ENCODE peak calls at places on chromosomes 2 and 18, in four cellular contexts. P is H1, L is K562, Y is HepG2. S is an unnamed sample.

GRCh38 chr2:11746807-11747459 is 501 bp downstream of the LPIN1 start:
- DNase-seq in Y (peak; percentile 57), P (no peak), L (no peak), S (no peak)

GRCh38 chr18:57666818-57667497 is 45.3 kb upstream of the NARS1 start:
- DNase-seq in P (no peak), Y (no peak), L (peak; percentile 63), S (no peak)

GRCh38 chr2:37324786-37325624 is at the start of gene PRKD3:
- DNase-seq in P (no peak), L (peak; percentile 86), Y (peak; percentile 27), S (peak; percentile 18)

GRCh38 chr2:202221873-202222272 is 16.5 kb downstream of the SUMO1 start:
- DNase-seq in Y (no peak), P (no peak), L (peak; percentile 23), S (no peak)

GRCh38 chr18:48540329-48541025 is 1.6 kb downstream of the CTIF start:
- DNase-seq in L (peak; percentile 70), Y (peak; percentile 57), P (no peak), S (no peak)

GRCh38 chr2:20447437-20448245 is 767 bp downstream of the RHOB start:
- DNase-seq in L (no peak), P (no peak), Y (no peak), S (no peak)

GRCh38 chr2:113064898-113065297 is 2.9 kb upstream of the IL1F10 start:
- DNase-seq in P (no peak), Y (no peak), L (no peak), S (no peak)

GRCh38 chr2:195658541-195658890 is 1.5 kb downstream of the SLC39A10 start:
- DNase-seq in P (no peak), Y (peak; percentile 81), L (no peak), S (no peak)

GRCh38 chr2:128573116-128573515 is 254.4 kb upstream of the HS6ST1 start:
- DNase-seq in Y (no peak), P (no peak), L (no peak), S (no peak)

GRCh38 chr2:11234309-11234708 is 79.0 kb downstream of the SLC66A3 start:
- DNase-seq in P (no peak), Y (no peak), L (no peak), S (no peak)

DNA sequence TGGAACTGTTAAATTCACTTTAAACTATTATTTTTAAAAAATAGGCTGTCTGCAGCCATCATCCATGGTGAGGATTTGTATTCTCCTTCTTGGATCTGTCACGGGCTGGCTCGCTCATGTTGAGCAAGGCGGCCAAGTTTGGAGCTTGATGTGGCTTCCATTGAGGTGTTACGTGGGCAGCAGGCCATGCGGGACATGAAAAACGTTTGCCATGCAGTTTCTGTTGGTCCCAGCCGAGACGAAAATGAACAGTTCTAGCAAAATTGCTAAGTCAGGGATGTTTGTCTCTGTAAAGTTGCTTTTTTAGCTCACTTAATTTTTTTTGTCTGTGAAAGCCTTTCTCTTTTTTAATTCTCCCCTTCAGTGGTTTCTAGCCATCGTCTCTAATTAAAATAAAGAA is 70.2 kb upstream of the MGAT5 start:
- DNase-seq in L (no peak), Y (no peak), P (no peak), S (no peak)
- TF ChIP-seq JUND in L (no peak), Y (no peak), P (no peak), S (no peak)

GRCh38 chr18:44410740-44411139 is 269.9 kb upstream of the SETBP1 start:
- DNase-seq in L (no peak), Y (no peak), P (no peak), S (no peak)

GRCh38 chr18:44409071-44409470 is 271.6 kb upstream of the SETBP1 start:
- DNase-seq in L (no peak), P (no peak), Y (no peak), S (no peak)

GRCh38 chr18:44409524-44409923 is 271.2 kb upstream of the SETBP1 start:
- DNase-seq in Y (no peak), P (no peak), L (no peak), S (no peak)

GRCh38 chr18:44411971-44412370 is 268.7 kb upstream of the SETBP1 start:
- DNase-seq in L (no peak), P (no peak), Y (no peak), S (no peak)

GRCh38 chr18:44411277-44411900 is 269.3 kb upstream of the SETBP1 start:
- DNase-seq in L (no peak), Y (no peak), P (no peak), S (no peak)
- TF ChIP-seq CEBPB in L (no peak), Y (no peak), P (no peak), S (no peak)

GRCh38 chr18:37566479-37567060 is 972 bp upstream of the CELF4 start:
- DNase-seq in Y (no peak), P (no peak), L (no peak), S (no peak)
- TF ChIP-seq JUND in Y (no peak), P (no peak), L (no peak), S (no peak)

GRCh38 chr18:13134551-13135401 is 83.8 kb upstream of the LDLRAD4 start:
- DNase-seq in L (no peak), Y (no peak), P (no peak), S (no peak)

GRCh38 chr18:13136056-13136688 is 82.4 kb upstream of the LDLRAD4 start:
- DNase-seq in P (no peak), Y (no peak), L (peak; percentile 3), S (no peak)

GRCh38 chr18:13137939-13138821 is 80.4 kb upstream of the LDLRAD4 start:
- DNase-seq in P (no peak), Y (peak; percentile 99), L (no peak), S (no peak)

GRCh38 chr18:13137041-13137938 is 81.3 kb upstream of the LDLRAD4 start:
- DNase-seq in Y (no peak), L (no peak), P (no peak), S (no peak)

GRCh38 chr18:13136689-13137040 is 81.9 kb upstream of the LDLRAD4 start:
- DNase-seq in Y (no peak), P (no peak), L (no peak), S (no peak)
- TF ChIP-seq CEBPB in Y (no peak), P (no peak), L (no peak), S (no peak)

GRCh38 chr2:226794751-226795171 is 4.9 kb downstream of the IRS1 start:
- DNase-seq in L (no peak), Y (no peak), P (no peak), S (no peak)

GRCh38 chr2:226794077-226794670 is 5.4 kb downstream of the IRS1 start:
- DNase-seq in Y (no peak), L (no peak), P (no peak), S (no peak)

GRCh38 chr2:226796840-226797288 is 2.8 kb downstream of the IRS1 start:
- DNase-seq in L (no peak), P (no peak), Y (no peak), S (no peak)

GRCh38 chr2:226796012-226796839 is 3.4 kb downstream of the IRS1 start:
- DNase-seq in L (no peak), P (no peak), Y (no peak), S (no peak)

GRCh38 chr2:226795281-226796011 is 4.2 kb downstream of the IRS1 start:
- DNase-seq in Y (no peak), L (no peak), P (no peak), S (no peak)
- TF ChIP-seq JUND in Y (no peak), L (no peak), P (no peak), S (no peak)

GRCh38 chr2:85312404-85312803 is 15.4 kb downstream of the TGOLN2 start:
- DNase-seq in P (no peak), Y (no peak), L (no peak), S (no peak)
- TF ChIP-seq CEBPB in P (no peak), Y (no peak), L (no peak), S (no peak)